ENCODE peak calls at places on chromosomes 12 and 14, in four cellular contexts. One of them, this sample, is unnamed.

GRCh38 chr12:105409286-105409685 is 78.8 kb downstream of the C12orf75 start:
- DNase-seq in K562: no peak
- DNase-seq in GM12878: no peak
- DNase-seq in HepG2: no peak
- DNase-seq in this sample: no peak

GRCh38 chr12:19431407-19432308 is 7.6 kb upstream of the AEBP2 start:
- DNase-seq in GM12878: peak
- DNase-seq in K562: no peak
- DNase-seq in HepG2: no peak
- DNase-seq in this sample: no peak

GRCh38 chr12:32877670-32878459 is 18.7 kb downstream of the PKP2 start:
- DNase-seq in GM12878: no peak
- DNase-seq in K562: no peak
- DNase-seq in HepG2: no peak
- DNase-seq in this sample: no peak

GRCh38 chr12:42873401-42873800 is 283.9 kb upstream of the PRICKLE1 start:
- DNase-seq in K562: no peak
- DNase-seq in GM12878: no peak
- DNase-seq in HepG2: no peak
- DNase-seq in this sample: no peak

GRCh38 chr12:73632661-73633060 is 905.0 kb upstream of the ATXN7L3B start:
- DNase-seq in K562: no peak
- DNase-seq in HepG2: no peak
- DNase-seq in GM12878: no peak
- DNase-seq in this sample: no peak

GRCh38 chr12:119208626-119209061 is 29.9 kb downstream of the HSPB8 start:
- DNase-seq in HepG2: peak
- DNase-seq in GM12878: no peak
- DNase-seq in K562: no peak
- DNase-seq in this sample: peak

GRCh38 chr12:109940339-109940923 is 40.4 kb downstream of the TCHP start:
- DNase-seq in GM12878: no peak
- DNase-seq in HepG2: no peak
- DNase-seq in K562: no peak
- DNase-seq in this sample: no peak

GRCh38 chr12:45575417-45575816 is 154.1 kb upstream of the ARID2 start:
- DNase-seq in GM12878: no peak
- DNase-seq in K562: no peak
- DNase-seq in HepG2: no peak
- DNase-seq in this sample: no peak

GRCh38 chr14:104512061-104512460 is 67.5 kb upstream of the C14orf180 start:
- DNase-seq in K562: no peak
- DNase-seq in GM12878: no peak
- DNase-seq in HepG2: no peak
- DNase-seq in this sample: no peak

GRCh38 chr14:100103261-100104005 is 38.2 kb downstream of the EVL start:
- DNase-seq in GM12878: no peak
- DNase-seq in HepG2: no peak
- DNase-seq in K562: no peak
- DNase-seq in this sample: no peak

GRCh38 chr12:47870175-47870781 is 34.5 kb downstream of the VDR start:
- DNase-seq in GM12878: peak
- DNase-seq in HepG2: peak
- DNase-seq in K562: peak
- DNase-seq in this sample: peak

GRCh38 chr12:108734200-108734906 is 3.0 kb upstream of the CORO1C start:
- DNase-seq in K562: peak
- DNase-seq in HepG2: peak
- DNase-seq in GM12878: peak
- DNase-seq in this sample: no peak

GRCh38 chr12:23221926-23222325 is 597.0 kb downstream of the ETNK1 start:
- DNase-seq in K562: no peak
- DNase-seq in HepG2: no peak
- DNase-seq in GM12878: no peak
- DNase-seq in this sample: no peak

GRCh38 chr14:54299393-54300363 is 97.1 kb upstream of the CDKN3 start:
- DNase-seq in K562: no peak
- DNase-seq in GM12878: no peak
- DNase-seq in HepG2: peak
- DNase-seq in this sample: no peak

GRCh38 chr14:30251557-30252100 is 307.3 kb upstream of the G2E3 start:
- DNase-seq in GM12878: no peak
- DNase-seq in K562: no peak
- DNase-seq in HepG2: no peak
- DNase-seq in this sample: no peak

GRCh38 chr12:90304231-90304630 is 595.6 kb upstream of the ATP2B1 start:
- DNase-seq in HepG2: no peak
- DNase-seq in K562: no peak
- DNase-seq in GM12878: no peak
- DNase-seq in this sample: no peak

GRCh38 chr12:113048716-113049127 is 7.8 kb upstream of the DTX1 start:
- DNase-seq in HepG2: peak
- DNase-seq in GM12878: no peak
- DNase-seq in K562: peak
- DNase-seq in this sample: peak

GRCh38 chr14:23186913-23187654 is 3.6 kb upstream of the SLC7A8 start:
- DNase-seq in HepG2: peak
- DNase-seq in K562: peak
- DNase-seq in GM12878: peak
- DNase-seq in this sample: no peak

GRCh38 chr14:105884808-105885281 is 358.5 kb downstream of the TMEM121 start:
- DNase-seq in HepG2: no peak
- DNase-seq in K562: no peak
- DNase-seq in GM12878: no peak
- DNase-seq in this sample: no peak

GRCh38 chr12:122124370-122124769 is 45.8 kb downstream of the MLXIP start:
- DNase-seq in GM12878: no peak
- DNase-seq in HepG2: no peak
- DNase-seq in K562: no peak
- DNase-seq in this sample: no peak

GRCh38 chr14:37082431-37082830 is 90.0 kb downstream of the SLC25A21 start:
- DNase-seq in HepG2: no peak
- DNase-seq in K562: no peak
- DNase-seq in GM12878: no peak
- DNase-seq in this sample: no peak

GRCh38 chr12:111425655-111426054 is 19.9 kb downstream of the SH2B3 start:
- DNase-seq in HepG2: no peak
- DNase-seq in K562: no peak
- DNase-seq in GM12878: no peak
- DNase-seq in this sample: no peak

GRCh38 chr14:105430535-105430934 is 10.9 kb downstream of the MTA1 start:
- DNase-seq in K562: no peak
- DNase-seq in HepG2: no peak
- DNase-seq in GM12878: no peak
- DNase-seq in this sample: no peak

GRCh38 chr14:61409782-61410181 is 88.4 kb downstream of the PRKCH start:
- DNase-seq in GM12878: no peak
- DNase-seq in K562: no peak
- DNase-seq in HepG2: no peak
- DNase-seq in this sample: no peak

GRCh38 chr12:11623382-11623781 is 26.1 kb upstream of the ETV6 start:
- DNase-seq in HepG2: peak
- DNase-seq in K562: no peak
- DNase-seq in GM12878: no peak
- DNase-seq in this sample: no peak

GRCh38 chr14:106372870-106373657 is 846.7 kb downstream of the TMEM121 start:
- DNase-seq in GM12878: no peak
- DNase-seq in K562: peak
- DNase-seq in HepG2: peak
- DNase-seq in this sample: peak

GRCh38 chr14:92987713-92988510 is 65.0 kb downstream of the CHGA start:
- DNase-seq in HepG2: no peak
- DNase-seq in K562: no peak
- DNase-seq in GM12878: no peak
- DNase-seq in this sample: no peak

GRCh38 chr14:95482967-95483842 is 33.2 kb downstream of the SYNE3 start:
- DNase-seq in K562: no peak
- DNase-seq in GM12878: no peak
- DNase-seq in HepG2: peak
- DNase-seq in this sample: no peak

GRCh38 chr12:31471823-31472222 is 119.1 kb downstream of the DENND5B start:
- DNase-seq in K562: no peak
- DNase-seq in HepG2: no peak
- DNase-seq in GM12878: no peak
- DNase-seq in this sample: no peak

GRCh38 chr14:65462411-65462810 is 49.9 kb downstream of the FUT8 start:
- DNase-seq in K562: no peak
- DNase-seq in HepG2: no peak
- DNase-seq in GM12878: peak
- DNase-seq in this sample: no peak

GRCh38 chr14:33294419-33294818 is 355.7 kb downstream of the NPAS3 start:
- DNase-seq in K562: no peak
- DNase-seq in HepG2: no peak
- DNase-seq in GM12878: no peak
- DNase-seq in this sample: no peak

GRCh38 chr12:119157528-119157927 is 21.2 kb upstream of the HSPB8 start:
- DNase-seq in GM12878: no peak
- DNase-seq in HepG2: no peak
- DNase-seq in K562: no peak
- DNase-seq in this sample: no peak

GRCh38 chr12:1108276-1108675 is 117.3 kb downstream of the ERC1 start:
- DNase-seq in K562: no peak
- DNase-seq in GM12878: peak
- DNase-seq in HepG2: no peak
- DNase-seq in this sample: no peak

GRCh38 chr12:96192926-96193573 is 1.1 kb upstream of the ELK3 start:
- DNase-seq in K562: peak
- DNase-seq in GM12878: no peak
- DNase-seq in HepG2: no peak
- DNase-seq in this sample: no peak

GRCh38 chr12:96194572-96194889 is 356 bp downstream of the ELK3 start:
- DNase-seq in K562: no peak
- DNase-seq in HepG2: no peak
- DNase-seq in GM12878: no peak
- DNase-seq in this sample: no peak

GRCh38 chr12:96194901-96195844 is 998 bp downstream of the ELK3 start:
- DNase-seq in GM12878: peak
- DNase-seq in K562: peak
- DNase-seq in HepG2: no peak
- DNase-seq in this sample: peak

GRCh38 chr12:96195845-96196451 is 1.8 kb downstream of the ELK3 start:
- DNase-seq in GM12878: no peak
- DNase-seq in K562: peak
- DNase-seq in HepG2: no peak
- DNase-seq in this sample: peak

GRCh38 chr12:96193725-96194571 is at the start of gene ELK3:
- DNase-seq in GM12878: no peak
- DNase-seq in HepG2: peak
- DNase-seq in K562: peak
- DNase-seq in this sample: peak
- TF ChIP-seq TCF7 in GM12878: no peak
- TF ChIP-seq TCF7 in HepG2: no peak
- TF ChIP-seq TCF7 in K562: no peak
- TF ChIP-seq TCF7 in this sample: no peak

DNA sequence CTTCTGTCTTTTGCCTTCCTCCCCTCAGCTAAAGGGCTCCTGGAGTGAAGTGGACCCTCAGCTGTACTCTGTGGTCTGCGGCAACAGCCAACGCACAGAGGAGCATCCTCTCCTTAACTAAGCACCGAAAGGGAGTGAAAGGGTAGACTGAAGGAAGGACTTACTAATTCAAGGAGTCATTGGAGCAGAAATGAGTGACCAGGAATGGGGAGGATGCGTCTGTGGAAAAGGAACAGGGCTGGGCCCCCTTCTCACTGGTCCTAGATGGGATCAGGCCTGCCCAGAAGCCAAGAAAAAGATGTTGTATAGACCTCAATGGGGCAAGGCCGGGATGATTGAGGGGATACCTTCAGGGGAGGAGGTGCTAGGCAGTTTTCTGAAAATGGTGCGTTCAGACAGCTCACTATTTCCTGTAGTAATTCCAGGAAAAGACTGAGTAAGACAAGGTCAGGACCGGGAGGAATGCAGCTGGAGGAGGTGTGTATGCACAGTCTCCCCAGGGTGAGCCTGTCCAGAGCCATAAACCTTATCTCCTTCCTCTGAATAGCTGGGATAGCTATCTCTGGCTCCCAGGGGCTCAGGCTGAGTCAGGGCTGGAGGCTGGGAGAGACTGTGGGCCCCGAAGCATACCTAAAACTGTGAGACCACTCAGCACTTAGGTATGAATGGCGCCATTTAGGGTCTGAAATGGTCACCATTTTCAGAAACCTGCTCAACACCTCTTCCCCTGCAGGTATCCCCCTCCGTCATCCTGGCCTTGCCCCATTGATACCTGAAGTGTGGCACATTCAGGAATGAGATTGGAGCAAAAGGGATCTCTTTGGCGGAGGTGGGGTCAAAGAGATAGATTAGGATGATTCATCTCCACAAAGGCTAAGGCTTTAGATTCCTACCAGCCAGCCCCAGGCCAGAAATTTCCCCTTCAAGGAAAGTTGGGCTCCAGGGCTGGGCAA is 20.2 kb upstream of the KRT8 start:
- DNase-seq in K562: peak
- DNase-seq in GM12878: no peak
- DNase-seq in HepG2: peak
- DNase-seq in this sample: no peak
- TF ChIP-seq ETV6 in K562: no peak
- TF ChIP-seq ETV6 in GM12878: no peak
- TF ChIP-seq ETV6 in HepG2: no peak
- TF ChIP-seq ETV6 in this sample: no peak

DNA sequence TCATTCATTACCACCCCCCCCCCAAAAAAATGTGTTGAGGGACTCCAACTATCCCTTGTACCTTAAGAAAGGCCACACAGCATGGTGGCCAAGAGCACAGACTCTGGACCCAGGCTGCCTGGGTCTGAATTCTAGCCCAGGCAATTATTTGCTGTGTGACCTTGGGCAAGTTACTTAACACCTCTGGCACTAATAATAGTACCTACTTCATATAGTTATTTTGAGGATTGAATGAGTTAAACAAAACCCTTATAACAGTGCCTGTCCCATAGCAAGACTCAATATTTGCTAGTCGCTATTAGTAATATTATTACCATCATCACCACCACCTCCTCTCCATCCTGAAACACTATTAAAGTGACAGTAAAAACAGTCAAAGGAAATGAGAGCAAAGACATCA is 37.2 kb downstream of the NT5DC3 start:
- DNase-seq in GM12878: no peak
- DNase-seq in HepG2: no peak
- DNase-seq in K562: no peak
- DNase-seq in this sample: no peak
- TF ChIP-seq TCF7 in GM12878: no peak
- TF ChIP-seq TCF7 in HepG2: no peak
- TF ChIP-seq TCF7 in K562: no peak
- TF ChIP-seq TCF7 in this sample: no peak

DNA sequence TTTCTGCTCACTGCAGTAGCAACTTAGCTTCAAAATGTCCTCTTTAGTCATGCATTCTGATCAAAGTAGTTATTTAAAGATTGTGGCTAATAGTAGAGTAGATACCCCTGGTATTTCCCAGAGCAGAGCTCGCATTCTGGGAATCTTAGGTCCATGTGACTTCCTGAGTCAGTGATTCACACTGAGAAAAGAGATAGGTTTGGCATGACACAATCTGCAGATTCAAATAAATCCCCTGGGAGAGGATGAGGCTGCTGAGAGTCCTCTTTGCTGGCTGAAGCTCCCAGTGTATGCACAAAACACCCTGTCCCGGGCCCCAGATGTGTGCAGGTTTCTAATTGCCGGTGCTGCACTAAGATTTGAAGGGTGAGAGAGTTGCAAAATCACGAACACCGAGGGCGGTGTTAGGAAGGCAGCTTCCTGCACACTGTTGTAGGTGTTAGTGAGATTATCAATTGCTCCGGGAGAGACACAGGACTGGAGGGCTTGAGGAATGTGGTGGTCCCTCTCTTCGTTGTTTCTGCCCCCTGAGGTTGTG is 233.2 kb downstream of the NRXN3 start:
- DNase-seq in HepG2: no peak
- DNase-seq in K562: no peak
- DNase-seq in GM12878: peak
- DNase-seq in this sample: no peak
- TF ChIP-seq ETV6 in HepG2: no peak
- TF ChIP-seq ETV6 in K562: no peak
- TF ChIP-seq ETV6 in GM12878: no peak
- TF ChIP-seq ETV6 in this sample: no peak

This sample was measured in WTC11.